ENCODE peak calls at places on chromosomes 3 and 15, in five cellular contexts. One of them, this sample, is unnamed.

GRCh38 chr3:43365601-43366305 is 79.4 kb downstream of the SNRK start:
- DNase-seq in endothelial cell: no peak
- DNase-seq in kidney epithelial cell: no peak
- DNase-seq in GM06990: no peak
- DNase-seq in PC-3: no peak
- DNase-seq in this sample: no peak

GRCh38 chr3:52851348-52851747 is 16.5 kb upstream of the MUSTN1 start:
- DNase-seq in endothelial cell: peak; percentile 59
- DNase-seq in GM06990: no peak
- DNase-seq in kidney epithelial cell: no peak
- DNase-seq in PC-3: peak; percentile 51
- DNase-seq in this sample: no peak

GRCh38 chr3:129248286-129248979 is 973 bp upstream of the COPG1 start:
- DNase-seq in endothelial cell: no peak
- DNase-seq in GM06990: no peak
- DNase-seq in PC-3: peak; percentile 48
- DNase-seq in kidney epithelial cell: no peak
- DNase-seq in this sample: no peak

GRCh38 chr15:84800365-84800806 is 16.8 kb upstream of the ALPK3 start:
- DNase-seq in GM06990: no peak
- DNase-seq in kidney epithelial cell: no peak
- DNase-seq in endothelial cell: no peak
- DNase-seq in PC-3: no peak
- DNase-seq in this sample: no peak

GRCh38 chr3:113428581-113428980 is 12.7 kb downstream of the CFAP44 start:
- DNase-seq in PC-3: peak; percentile 61
- DNase-seq in kidney epithelial cell: no peak
- DNase-seq in GM06990: no peak
- DNase-seq in endothelial cell: no peak
- DNase-seq in this sample: no peak

GRCh38 chr15:29686079-29686425 is 136.2 kb downstream of the TJP1 start:
- DNase-seq in GM06990: no peak
- DNase-seq in PC-3: no peak
- DNase-seq in kidney epithelial cell: no peak
- DNase-seq in endothelial cell: no peak
- DNase-seq in this sample: no peak

GRCh38 chr3:184727357-184728060 is 15.6 kb upstream of the MAGEF1 start:
- DNase-seq in PC-3: peak; percentile 78
- DNase-seq in endothelial cell: peak; percentile 66
- DNase-seq in kidney epithelial cell: peak; percentile 37
- DNase-seq in GM06990: no peak
- DNase-seq in this sample: peak; percentile 75

GRCh38 chr3:99862208-99862607 is 44.5 kb downstream of the CMSS1 start:
- DNase-seq in kidney epithelial cell: no peak
- DNase-seq in endothelial cell: no peak
- DNase-seq in GM06990: no peak
- DNase-seq in PC-3: peak; percentile 92
- DNase-seq in this sample: no peak

GRCh38 chr3:128714887-128715496 is 11.0 kb upstream of the RAB7A start:
- DNase-seq in PC-3: no peak
- DNase-seq in kidney epithelial cell: no peak
- DNase-seq in GM06990: no peak
- DNase-seq in endothelial cell: no peak
- DNase-seq in this sample: no peak

GRCh38 chr15:101613130-101614000 is 38.8 kb downstream of the TM2D3 start:
- DNase-seq in endothelial cell: no peak
- DNase-seq in kidney epithelial cell: no peak
- DNase-seq in GM06990: no peak
- DNase-seq in PC-3: peak; percentile 10
- DNase-seq in this sample: no peak

GRCh38 chr15:44101286-44101685 is 93.8 kb downstream of the FRMD5 start:
- DNase-seq in GM06990: no peak
- DNase-seq in kidney epithelial cell: no peak
- DNase-seq in PC-3: no peak
- DNase-seq in endothelial cell: no peak
- DNase-seq in this sample: no peak

GRCh38 chr15:44099671-44100070 is 95.4 kb downstream of the FRMD5 start:
- DNase-seq in PC-3: no peak
- DNase-seq in kidney epithelial cell: no peak
- DNase-seq in GM06990: no peak
- DNase-seq in endothelial cell: no peak
- DNase-seq in this sample: no peak

GRCh38 chr15:44102675-44103254 is 92.3 kb downstream of the FRMD5 start:
- DNase-seq in GM06990: no peak
- DNase-seq in endothelial cell: no peak
- DNase-seq in kidney epithelial cell: peak; percentile 97
- DNase-seq in PC-3: peak; percentile 99
- DNase-seq in this sample: no peak

GRCh38 chr15:44097552-44097951 is 97.5 kb downstream of the FRMD5 start:
- DNase-seq in GM06990: no peak
- DNase-seq in kidney epithelial cell: no peak
- DNase-seq in endothelial cell: no peak
- DNase-seq in PC-3: no peak
- DNase-seq in this sample: no peak

GRCh38 chr15:44101944-44102343 is 93.1 kb downstream of the FRMD5 start:
- DNase-seq in GM06990: no peak
- DNase-seq in PC-3: peak; percentile 53
- DNase-seq in kidney epithelial cell: peak; percentile 78
- DNase-seq in endothelial cell: no peak
- DNase-seq in this sample: no peak
- TF ChIP-seq CTCF in GM06990: no peak
- TF ChIP-seq CTCF in PC-3: no peak
- TF ChIP-seq CTCF in kidney epithelial cell: no peak
- TF ChIP-seq CTCF in endothelial cell: no peak
- TF ChIP-seq CTCF in this sample: no peak

GRCh38 chr3:96756516-96756915 is 57.9 kb upstream of the EPHA6 start:
- DNase-seq in endothelial cell: no peak
- DNase-seq in kidney epithelial cell: no peak
- DNase-seq in GM06990: no peak
- DNase-seq in PC-3: no peak
- DNase-seq in this sample: no peak
- TF ChIP-seq CTCF in endothelial cell: no peak
- TF ChIP-seq CTCF in kidney epithelial cell: no peak
- TF ChIP-seq CTCF in GM06990: no peak
- TF ChIP-seq CTCF in PC-3: no peak
- TF ChIP-seq CTCF in this sample: no peak

GRCh38 chr15:63010920-63011693 is 31.4 kb upstream of the TPM1 start:
- DNase-seq in kidney epithelial cell: no peak
- DNase-seq in endothelial cell: no peak
- DNase-seq in GM06990: no peak
- DNase-seq in PC-3: no peak
- DNase-seq in this sample: no peak
- TF ChIP-seq CTCF in kidney epithelial cell: no peak
- TF ChIP-seq CTCF in endothelial cell: no peak
- TF ChIP-seq CTCF in GM06990: no peak
- TF ChIP-seq CTCF in PC-3: no peak
- TF ChIP-seq CTCF in this sample: no peak

GRCh38 chr3:131540143-131540542 is 37.4 kb upstream of the MRPL3 start:
- DNase-seq in endothelial cell: no peak
- DNase-seq in kidney epithelial cell: no peak
- DNase-seq in PC-3: no peak
- DNase-seq in GM06990: no peak
- DNase-seq in this sample: no peak

GRCh38 chr3:131541288-131541687 is 38.5 kb upstream of the MRPL3 start:
- DNase-seq in kidney epithelial cell: no peak
- DNase-seq in GM06990: no peak
- DNase-seq in endothelial cell: no peak
- DNase-seq in PC-3: no peak
- DNase-seq in this sample: no peak

GRCh38 chr3:131540821-131541220 is 38.0 kb upstream of the MRPL3 start:
- DNase-seq in GM06990: no peak
- DNase-seq in kidney epithelial cell: no peak
- DNase-seq in endothelial cell: no peak
- DNase-seq in PC-3: no peak
- DNase-seq in this sample: no peak

GRCh38 chr3:131544557-131544956 is 41.8 kb upstream of the MRPL3 start:
- DNase-seq in GM06990: no peak
- DNase-seq in kidney epithelial cell: no peak
- DNase-seq in endothelial cell: no peak
- DNase-seq in PC-3: peak; percentile 53
- DNase-seq in this sample: no peak

DNA sequence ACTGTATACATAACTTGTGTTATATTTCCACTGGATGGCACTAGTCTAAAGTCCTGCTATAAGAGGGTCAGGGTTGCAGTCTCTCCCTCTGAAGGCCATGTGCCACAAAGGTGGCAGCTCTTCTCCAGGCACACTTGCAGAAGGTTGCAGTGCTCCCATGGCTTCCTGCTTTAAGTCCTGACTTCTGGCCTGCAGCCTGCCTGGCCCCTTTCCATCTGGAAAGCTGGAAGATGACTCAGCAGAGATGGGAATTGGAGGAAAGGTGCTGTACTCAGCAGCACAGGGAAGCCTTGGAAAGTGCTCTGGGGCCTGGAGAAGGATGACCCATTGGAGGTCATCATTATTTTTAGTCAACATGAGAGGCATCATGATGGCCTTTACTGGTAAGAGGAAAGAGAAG is 40.9 kb upstream of the MRPL3 start:
- DNase-seq in endothelial cell: no peak
- DNase-seq in kidney epithelial cell: no peak
- DNase-seq in GM06990: no peak
- DNase-seq in PC-3: peak; percentile 93
- DNase-seq in this sample: no peak
- TF ChIP-seq CTCF in endothelial cell: no peak
- TF ChIP-seq CTCF in kidney epithelial cell: no peak
- TF ChIP-seq CTCF in GM06990: no peak
- TF ChIP-seq CTCF in PC-3: no peak
- TF ChIP-seq CTCF in this sample: no peak

GRCh38 chr15:66220587-66220986 is 33.0 kb downstream of the MEGF11 start:
- DNase-seq in endothelial cell: no peak
- DNase-seq in GM06990: no peak
- DNase-seq in PC-3: no peak
- DNase-seq in kidney epithelial cell: no peak
- DNase-seq in this sample: no peak
- TF ChIP-seq CTCF in endothelial cell: no peak
- TF ChIP-seq CTCF in GM06990: no peak
- TF ChIP-seq CTCF in PC-3: no peak
- TF ChIP-seq CTCF in kidney epithelial cell: no peak
- TF ChIP-seq CTCF in this sample: no peak

GRCh38 chr3:109460961-109461360 is 123.6 kb upstream of the DPPA4 start:
- DNase-seq in PC-3: no peak
- DNase-seq in kidney epithelial cell: no peak
- DNase-seq in GM06990: no peak
- DNase-seq in endothelial cell: no peak
- DNase-seq in this sample: no peak
- TF ChIP-seq CTCF in PC-3: no peak
- TF ChIP-seq CTCF in kidney epithelial cell: no peak
- TF ChIP-seq CTCF in GM06990: no peak
- TF ChIP-seq CTCF in endothelial cell: no peak
- TF ChIP-seq CTCF in this sample: no peak

DNA sequence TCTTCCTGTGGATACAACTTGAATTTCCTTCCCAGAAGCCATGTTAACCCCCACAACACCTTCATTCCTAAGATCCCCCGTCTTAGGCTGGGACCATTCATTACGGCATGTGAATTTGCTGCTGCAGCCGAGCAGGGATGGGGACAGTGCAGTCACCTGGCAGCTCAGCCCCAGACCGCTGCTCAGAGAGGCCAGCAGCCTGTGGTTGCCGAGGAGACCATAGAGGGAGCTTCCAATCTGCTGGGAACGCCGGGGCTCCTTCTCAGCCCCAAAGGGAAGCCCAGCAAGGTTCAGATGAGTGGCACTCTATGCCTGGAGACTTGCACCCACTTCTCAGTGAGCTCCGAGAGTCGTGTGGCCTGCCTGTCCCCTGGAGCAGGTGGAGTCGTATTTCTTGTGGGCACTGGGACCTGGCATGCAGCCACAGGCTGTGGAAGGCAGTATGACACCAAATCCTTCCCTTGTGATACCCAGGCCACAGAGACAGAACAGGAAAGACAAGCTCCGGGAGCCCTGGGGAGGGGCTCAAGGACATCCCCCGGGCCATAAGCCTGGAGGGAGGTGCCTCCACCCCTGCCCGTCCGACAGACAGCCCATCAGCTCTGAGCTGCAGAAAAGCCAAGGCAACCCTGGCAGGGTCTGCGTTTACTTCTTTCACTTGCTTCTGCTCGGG is 167.3 kb downstream of the FAM43A start:
- DNase-seq in endothelial cell: no peak
- DNase-seq in PC-3: peak; percentile 60
- DNase-seq in GM06990: no peak
- DNase-seq in kidney epithelial cell: no peak
- DNase-seq in this sample: no peak
- TF ChIP-seq CTCF in endothelial cell: no peak
- TF ChIP-seq CTCF in PC-3: no peak
- TF ChIP-seq CTCF in GM06990: no peak
- TF ChIP-seq CTCF in kidney epithelial cell: no peak
- TF ChIP-seq CTCF in this sample: no peak

GRCh38 chr3:64717872-64718613 is 30.2 kb upstream of the ADAMTS9 start:
- DNase-seq in GM06990: no peak
- DNase-seq in endothelial cell: no peak
- DNase-seq in kidney epithelial cell: no peak
- DNase-seq in PC-3: peak; percentile 4
- DNase-seq in this sample: no peak
- TF ChIP-seq CTCF in GM06990: peak; percentile 35
- TF ChIP-seq CTCF in endothelial cell: peak; percentile 88
- TF ChIP-seq CTCF in kidney epithelial cell: peak; percentile 43
- TF ChIP-seq CTCF in PC-3: no peak
- TF ChIP-seq CTCF in this sample: peak; percentile 64

This sample was measured in osteocyte.